ENCODE peak calls at places on chromosome 20, in seven cellular contexts. U is choroid plexus epithelial cell, R is NCI-H2081, D is amygdala, C is tibial nerve, Y is IMR-90, P is Ammon's horn. E is an unnamed sample.

GRCh38 chr20:17685168-17685567 is 3.1 kb upstream of the RRBP1 start:
- DNase-seq in Y (no peak), U (no peak), C (no peak), R (no peak), D (no peak), P (no peak), E (no peak)

GRCh38 chr20:48667481-48667880 is 160.3 kb downstream of the PREX1 start:
- DNase-seq in P (no peak), Y (no peak), D (no peak), U (no peak), R (no peak), C (no peak), E (no peak)

GRCh38 chr20:63254237-63254535 is at the start of gene NKAIN4:
- DNase-seq in Y (no peak), C (no peak), R (no peak), D (no peak), U (no peak), P (no peak), E (no peak)

GRCh38 chr20:40754372-40754943 is 65.4 kb upstream of the MAFB start:
- DNase-seq in Y (no peak), P (peak; percentile 24), C (no peak), D (no peak), R (no peak), U (no peak), E (no peak)

GRCh38 chr20:59994697-59995122 is 36.5 kb downstream of the CDH26 start:
- DNase-seq in P (no peak), D (no peak), R (no peak), U (peak; percentile 2), C (no peak), Y (peak; percentile 20), E (no peak)

GRCh38 chr20:58652606-58653303 is 1.7 kb downstream of the STX16 start:
- DNase-seq in U (peak; percentile 27), P (no peak), C (no peak), Y (no peak), R (no peak), D (no peak), E (no peak)

GRCh38 chr20:19211661-19212523 is 550 bp upstream of the SLC24A3 start:
- DNase-seq in R (peak; percentile 30), U (peak; percentile 16), P (peak; percentile 42), D (no peak), Y (no peak), C (no peak), E (no peak)

GRCh38 chr20:23100754-23101107 is 14.6 kb upstream of the CD93 start:
- DNase-seq in P (no peak), C (no peak), R (no peak), U (no peak), D (no peak), Y (no peak), E (no peak)

GRCh38 chr20:51306081-51306480 is 236.4 kb downstream of the NFATC2 start:
- DNase-seq in U (no peak), C (no peak), R (no peak), P (no peak), Y (no peak), D (no peak), E (no peak)

GRCh38 chr20:40880716-40881104 is 147.9 kb upstream of the TOP1 start:
- DNase-seq in D (no peak), C (no peak), R (no peak), U (no peak), P (no peak), Y (no peak), E (no peak)

GRCh38 chr20:63538204-63539091 is 1.3 kb upstream of the PTK6 start:
- DNase-seq in U (peak; percentile 27), C (no peak), R (peak; percentile 84), D (no peak), P (no peak), Y (peak; percentile 22), E (peak; percentile 55)

GRCh38 chr20:23061713-23062561 is 12.5 kb upstream of the THBD start:
- DNase-seq in C (no peak), U (peak; percentile 83), P (no peak), Y (peak; percentile 57), R (peak; percentile 70), D (no peak), E (no peak)

GRCh38 chr20:9498322-9498721 is 16.1 kb upstream of the LAMP5 start:
- DNase-seq in P (no peak), U (no peak), R (no peak), D (no peak), C (no peak), Y (peak; percentile 44), E (no peak)

GRCh38 chr20:766906-767305 is 1.4 kb downstream of the SLC52A3 start:
- DNase-seq in U (no peak), C (no peak), R (no peak), P (no peak), Y (no peak), D (no peak), E (no peak)

GRCh38 chr20:44070139-44070900 is 116.7 kb downstream of the JPH2 start:
- DNase-seq in C (no peak), R (no peak), U (no peak), D (no peak), P (peak; percentile 61), Y (no peak), E (peak; percentile 17)

GRCh38 chr20:42041000-42041565 is 422.9 kb upstream of the CHD6 start:
- DNase-seq in Y (no peak), P (no peak), R (no peak), U (no peak), C (no peak), D (no peak), E (no peak)

GRCh38 chr20:62814709-62815065 is 2.2 kb upstream of the COL9A3 start:
- DNase-seq in R (no peak), Y (no peak), C (no peak), P (no peak), U (no peak), D (no peak), E (no peak)

E was measured in GM10248.